ENCODE peak calls at places on chromosomes 2 and 18, in six cellular contexts. One of them, this sample, is unnamed.

GRCh38 chr2:200455958-200456421 is 53.9 kb downstream of the KCTD18 start:
- DNase-seq in trophoblast cell: no peak
- DNase-seq in mesendoderm: no peak
- DNase-seq in neuronal stem cell: no peak
- DNase-seq in H1: no peak
- DNase-seq in mesenchymal stem cell: peak; percentile 30
- DNase-seq in this sample: no peak

GRCh38 chr18:48191494-48191893 is 217.7 kb downstream of the ZBTB7C start:
- DNase-seq in trophoblast cell: no peak
- DNase-seq in mesendoderm: peak; percentile 20
- DNase-seq in neuronal stem cell: no peak
- DNase-seq in H1: no peak
- DNase-seq in mesenchymal stem cell: no peak
- DNase-seq in this sample: no peak

GRCh38 chr2:25371253-25372241 is 29.8 kb upstream of the DNMT3A start:
- DNase-seq in trophoblast cell: no peak
- DNase-seq in mesendoderm: peak; percentile 75
- DNase-seq in neuronal stem cell: no peak
- DNase-seq in H1: no peak
- DNase-seq in mesenchymal stem cell: no peak
- DNase-seq in this sample: no peak

GRCh38 chr2:85647823-85648526 is 20.0 kb downstream of the SFTPB start:
- DNase-seq in trophoblast cell: no peak
- DNase-seq in mesendoderm: no peak
- DNase-seq in neuronal stem cell: no peak
- DNase-seq in H1: no peak
- DNase-seq in mesenchymal stem cell: no peak
- DNase-seq in this sample: no peak

GRCh38 chr2:114651933-114652332 is 209.5 kb downstream of the DPP10 start:
- DNase-seq in trophoblast cell: no peak
- DNase-seq in mesendoderm: no peak
- DNase-seq in neuronal stem cell: no peak
- DNase-seq in H1: no peak
- DNase-seq in mesenchymal stem cell: no peak
- DNase-seq in this sample: no peak

GRCh38 chr2:166573393-166573792 is 79.3 kb upstream of the SCN7A start:
- DNase-seq in trophoblast cell: no peak
- DNase-seq in mesendoderm: peak; percentile 91
- DNase-seq in neuronal stem cell: peak; percentile 17
- DNase-seq in H1: peak; percentile 25
- DNase-seq in mesenchymal stem cell: peak; percentile 56
- DNase-seq in this sample: peak; percentile 77

GRCh38 chr18:77087391-77088141 is 45.0 kb downstream of the MBP start:
- DNase-seq in trophoblast cell: peak; percentile 40
- DNase-seq in mesendoderm: peak; percentile 69
- DNase-seq in neuronal stem cell: peak; percentile 37
- DNase-seq in H1: no peak
- DNase-seq in mesenchymal stem cell: peak; percentile 65
- DNase-seq in this sample: no peak

GRCh38 chr18:76573325-76574025 is 78.4 kb upstream of the ZNF516 start:
- DNase-seq in trophoblast cell: peak; percentile 57
- DNase-seq in mesendoderm: no peak
- DNase-seq in neuronal stem cell: no peak
- DNase-seq in H1: no peak
- DNase-seq in mesenchymal stem cell: peak; percentile 64
- DNase-seq in this sample: peak; percentile 80

GRCh38 chr2:75605770-75606535 is 40.6 kb upstream of the MRPL19 start:
- DNase-seq in trophoblast cell: peak; percentile 92
- DNase-seq in mesendoderm: peak; percentile 75
- DNase-seq in neuronal stem cell: no peak
- DNase-seq in H1: no peak
- DNase-seq in mesenchymal stem cell: peak; percentile 88
- DNase-seq in this sample: peak; percentile 97

GRCh38 chr18:37570336-37570930 is 4.8 kb upstream of the CELF4 start:
- DNase-seq in trophoblast cell: no peak
- DNase-seq in mesendoderm: peak; percentile 61
- DNase-seq in neuronal stem cell: no peak
- DNase-seq in H1: no peak
- DNase-seq in mesenchymal stem cell: no peak
- DNase-seq in this sample: no peak

GRCh38 chr18:76571689-76572088 is 76.6 kb upstream of the ZNF516 start:
- DNase-seq in trophoblast cell: no peak
- DNase-seq in mesendoderm: peak; percentile 39
- DNase-seq in neuronal stem cell: no peak
- DNase-seq in H1: no peak
- DNase-seq in mesenchymal stem cell: no peak
- DNase-seq in this sample: no peak

GRCh38 chr18:35039633-35040032 is 1.6 kb upstream of the MAPRE2 start:
- DNase-seq in trophoblast cell: no peak
- DNase-seq in mesendoderm: no peak
- DNase-seq in neuronal stem cell: no peak
- DNase-seq in H1: no peak
- DNase-seq in mesenchymal stem cell: no peak
- DNase-seq in this sample: peak; percentile 22

GRCh38 chr2:213806125-213806726 is 522.0 kb downstream of the SPAG16 start:
- DNase-seq in trophoblast cell: peak; percentile 53
- DNase-seq in mesendoderm: peak; percentile 6
- DNase-seq in neuronal stem cell: no peak
- DNase-seq in H1: no peak
- DNase-seq in mesenchymal stem cell: peak; percentile 36
- DNase-seq in this sample: peak; percentile 38

GRCh38 chr2:231334179-231334930 is 61.2 kb upstream of the B3GNT7 start:
- DNase-seq in trophoblast cell: peak; percentile 50
- DNase-seq in mesendoderm: no peak
- DNase-seq in neuronal stem cell: no peak
- DNase-seq in H1: no peak
- DNase-seq in mesenchymal stem cell: no peak
- DNase-seq in this sample: no peak

GRCh38 chr2:173524257-173524951 is 169.7 kb downstream of the CDCA7 start:
- DNase-seq in trophoblast cell: peak; percentile 14
- DNase-seq in mesendoderm: no peak
- DNase-seq in neuronal stem cell: no peak
- DNase-seq in H1: no peak
- DNase-seq in mesenchymal stem cell: no peak
- DNase-seq in this sample: no peak

GRCh38 chr18:32919799-32920198 is 147.0 kb upstream of the KLHL14 start:
- DNase-seq in trophoblast cell: no peak
- DNase-seq in mesendoderm: peak; percentile 90
- DNase-seq in neuronal stem cell: peak; percentile 29
- DNase-seq in H1: peak; percentile 39
- DNase-seq in mesenchymal stem cell: no peak
- DNase-seq in this sample: no peak

GRCh38 chr18:24346254-24346653 is 51.4 kb downstream of the OSBPL1A start:
- DNase-seq in trophoblast cell: no peak
- DNase-seq in mesendoderm: no peak
- DNase-seq in neuronal stem cell: no peak
- DNase-seq in H1: no peak
- DNase-seq in mesenchymal stem cell: peak; percentile 45
- DNase-seq in this sample: no peak

GRCh38 chr18:74613390-74613789 is 15.7 kb downstream of the ZNF407 start:
- DNase-seq in trophoblast cell: no peak
- DNase-seq in mesendoderm: no peak
- DNase-seq in neuronal stem cell: no peak
- DNase-seq in H1: no peak
- DNase-seq in mesenchymal stem cell: no peak
- DNase-seq in this sample: no peak

GRCh38 chr18:44123743-44124142 is 556.9 kb upstream of the SETBP1 start:
- DNase-seq in trophoblast cell: no peak
- DNase-seq in mesendoderm: no peak
- DNase-seq in neuronal stem cell: no peak
- DNase-seq in H1: no peak
- DNase-seq in mesenchymal stem cell: no peak
- DNase-seq in this sample: no peak

GRCh38 chr18:26639149-26639548 is 90.8 kb upstream of the KCTD1 start:
- DNase-seq in trophoblast cell: no peak
- DNase-seq in mesendoderm: no peak
- DNase-seq in neuronal stem cell: no peak
- DNase-seq in H1: no peak
- DNase-seq in mesenchymal stem cell: no peak
- DNase-seq in this sample: no peak

GRCh38 chr18:24027156-24027555 is 12.6 kb downstream of the TTC39C start:
- DNase-seq in trophoblast cell: peak; percentile 92
- DNase-seq in mesendoderm: no peak
- DNase-seq in neuronal stem cell: no peak
- DNase-seq in H1: no peak
- DNase-seq in mesenchymal stem cell: peak; percentile 36
- DNase-seq in this sample: peak; percentile 93

DNA sequence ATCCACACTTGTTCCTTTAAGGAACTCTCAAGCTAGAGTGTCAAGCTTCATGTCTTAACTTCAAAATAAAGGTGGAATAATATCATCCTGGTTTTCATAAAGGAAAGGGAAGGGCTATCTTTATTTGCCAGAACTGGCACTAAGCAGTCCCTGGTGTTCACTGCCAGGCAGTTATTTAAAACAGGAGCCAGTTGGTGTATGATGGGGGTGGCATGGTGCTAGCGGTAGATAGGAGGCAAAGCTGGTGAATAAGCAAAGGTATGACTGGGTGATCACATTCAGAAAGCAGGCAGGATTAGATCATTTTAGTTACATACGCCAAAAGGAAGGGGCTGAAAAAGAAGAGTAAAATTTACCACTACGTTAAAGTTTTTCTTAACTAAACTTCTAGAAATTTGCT is 776.3 kb downstream of the BCL11A start:
- DNase-seq in trophoblast cell: no peak
- DNase-seq in mesendoderm: no peak
- DNase-seq in neuronal stem cell: no peak
- DNase-seq in H1: no peak
- DNase-seq in mesenchymal stem cell: no peak
- DNase-seq in this sample: no peak
- H3K23ac ChIP-seq in trophoblast cell: no peak overlapping the region
- H3K23ac ChIP-seq in mesendoderm: no peak overlapping the region
- H3K23ac ChIP-seq in neuronal stem cell: no peak overlapping the region
- H3K23ac ChIP-seq in H1: no peak overlapping the region
- H3K23ac ChIP-seq in mesenchymal stem cell: no peak overlapping the region
- H3K23ac ChIP-seq in this sample: no peak overlapping the region

GRCh38 chr2:29878898-29879297 is 42.5 kb downstream of the ALK start:
- DNase-seq in trophoblast cell: no peak
- DNase-seq in mesendoderm: no peak
- DNase-seq in neuronal stem cell: no peak
- DNase-seq in H1: no peak
- DNase-seq in mesenchymal stem cell: no peak
- DNase-seq in this sample: no peak

GRCh38 chr2:29879456-29879855 is 41.9 kb downstream of the ALK start:
- DNase-seq in trophoblast cell: no peak
- DNase-seq in mesendoderm: no peak
- DNase-seq in neuronal stem cell: no peak
- DNase-seq in H1: no peak
- DNase-seq in mesenchymal stem cell: no peak
- DNase-seq in this sample: no peak

GRCh38 chr2:29880084-29880483 is 41.3 kb downstream of the ALK start:
- DNase-seq in trophoblast cell: no peak
- DNase-seq in mesendoderm: no peak
- DNase-seq in neuronal stem cell: no peak
- DNase-seq in H1: no peak
- DNase-seq in mesenchymal stem cell: no peak
- DNase-seq in this sample: no peak

GRCh38 chr2:29876374-29876773 is 45.0 kb downstream of the ALK start:
- DNase-seq in trophoblast cell: no peak
- DNase-seq in mesendoderm: no peak
- DNase-seq in neuronal stem cell: no peak
- DNase-seq in H1: no peak
- DNase-seq in mesenchymal stem cell: no peak
- DNase-seq in this sample: no peak
- H3K23ac ChIP-seq in trophoblast cell: no peak overlapping the region
- H3K23ac ChIP-seq in mesendoderm: no peak overlapping the region
- H3K23ac ChIP-seq in neuronal stem cell: peak overlapping the region; percentile 14
- H3K23ac ChIP-seq in H1: no peak overlapping the region
- H3K23ac ChIP-seq in mesenchymal stem cell: no peak overlapping the region
- H3K23ac ChIP-seq in this sample: no peak overlapping the region

GRCh38 chr2:109613922-109614714 is at the start of the genes SEPTIN10 and SOWAHC:
- DNase-seq in trophoblast cell: peak; percentile 99
- DNase-seq in mesendoderm: peak; percentile 100
- DNase-seq in neuronal stem cell: peak; percentile 98
- DNase-seq in H1: peak; percentile 96
- DNase-seq in mesenchymal stem cell: peak; percentile 99
- DNase-seq in this sample: peak; percentile 99

GRCh38 chr2:109615637-109616144 is 1.5 kb downstream of the SOWAHC start:
- DNase-seq in trophoblast cell: peak; percentile 33
- DNase-seq in mesendoderm: peak; percentile 83
- DNase-seq in neuronal stem cell: no peak
- DNase-seq in H1: no peak
- DNase-seq in mesenchymal stem cell: peak; percentile 35
- DNase-seq in this sample: no peak

GRCh38 chr2:109614715-109615636 is 812 bp downstream of the SOWAHC start:
- DNase-seq in trophoblast cell: peak; percentile 37
- DNase-seq in mesendoderm: peak; percentile 70
- DNase-seq in neuronal stem cell: peak; percentile 33
- DNase-seq in H1: no peak
- DNase-seq in mesenchymal stem cell: peak; percentile 50
- DNase-seq in this sample: no peak

GRCh38 chr2:109611467-109612095 is 2.2 kb downstream of the SEPTIN10 start:
- DNase-seq in trophoblast cell: peak; percentile 31
- DNase-seq in mesendoderm: no peak
- DNase-seq in neuronal stem cell: no peak
- DNase-seq in H1: no peak
- DNase-seq in mesenchymal stem cell: peak; percentile 62
- DNase-seq in this sample: peak; percentile 96

DNA sequence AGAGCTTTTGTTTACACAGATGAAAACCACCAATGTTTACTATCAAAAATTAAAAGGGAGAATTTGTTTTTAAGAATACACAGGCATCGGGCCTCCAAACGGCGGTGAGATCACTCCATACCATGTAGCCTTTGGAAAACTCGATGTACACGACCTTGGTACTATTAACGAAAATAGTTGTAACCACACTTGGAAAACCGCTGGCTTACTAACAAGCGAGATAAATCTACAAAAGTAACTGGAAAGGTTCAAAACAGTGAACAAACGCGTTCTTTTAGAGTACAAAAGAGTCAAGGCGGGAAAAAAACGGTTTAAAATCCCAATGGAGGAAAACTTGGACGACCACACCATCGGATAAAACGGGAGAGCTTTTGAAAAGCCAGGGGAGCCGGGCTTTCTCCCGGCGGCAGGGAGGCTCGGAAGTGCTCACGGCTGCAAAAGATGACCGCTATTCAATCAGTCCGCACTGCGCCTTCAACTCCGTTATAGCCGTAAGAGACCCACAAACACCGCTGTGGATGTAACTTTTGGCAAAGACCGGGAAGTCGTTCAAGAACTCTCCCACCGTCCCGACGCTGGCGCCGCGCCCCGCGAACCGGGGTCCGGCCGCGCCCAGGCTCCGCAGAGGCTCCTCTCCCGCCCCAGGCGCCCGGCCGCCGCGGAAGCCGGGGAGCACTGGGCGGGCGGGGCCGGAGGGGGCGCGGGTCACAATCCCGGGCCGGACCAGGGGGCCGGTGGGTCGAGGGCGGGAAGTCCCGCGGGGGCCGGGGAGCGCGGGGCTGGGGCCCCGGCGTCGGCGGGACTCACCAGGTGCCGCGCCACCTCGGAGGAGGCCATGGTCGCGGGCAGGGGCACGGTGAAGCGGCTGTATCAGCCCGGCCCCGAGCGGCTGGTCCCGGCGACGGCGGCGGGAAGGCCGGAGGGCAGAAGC is 510 bp downstream of the SEPTIN10 start:
- DNase-seq in trophoblast cell: peak; percentile 66
- DNase-seq in mesendoderm: peak; percentile 71
- DNase-seq in neuronal stem cell: no peak
- DNase-seq in H1: no peak
- DNase-seq in mesenchymal stem cell: peak; percentile 67
- DNase-seq in this sample: peak; percentile 61
- H3K23ac ChIP-seq in trophoblast cell: no peak overlapping the region
- H3K23ac ChIP-seq in mesendoderm: peak overlapping the region; percentile 86
- H3K23ac ChIP-seq in neuronal stem cell: peak overlapping the region; percentile 80
- H3K23ac ChIP-seq in H1: no peak overlapping the region
- H3K23ac ChIP-seq in mesenchymal stem cell: peak overlapping the region; percentile 89
- H3K23ac ChIP-seq in this sample: peak overlapping the region; percentile 95

GRCh38 chr18:59697236-59697932 is at the start of gene CCBE1:
- DNase-seq in trophoblast cell: peak; percentile 76
- DNase-seq in mesendoderm: peak; percentile 79
- DNase-seq in neuronal stem cell: peak; percentile 81
- DNase-seq in H1: peak; percentile 49
- DNase-seq in mesenchymal stem cell: peak; percentile 64
- DNase-seq in this sample: peak; percentile 71
- H3K23ac ChIP-seq in trophoblast cell: no peak within 1 kb of the TSS
- H3K23ac ChIP-seq in mesendoderm: peak within 1 kb of the TSS; percentile 45
- H3K23ac ChIP-seq in neuronal stem cell: no peak within 1 kb of the TSS
- H3K23ac ChIP-seq in H1: no peak within 1 kb of the TSS
- H3K23ac ChIP-seq in mesenchymal stem cell: peak within 1 kb of the TSS; percentile 77
- H3K23ac ChIP-seq in this sample: peak within 1 kb of the TSS; percentile 80

This sample was measured in IMR-90.